ENCODE peak calls at places on chromosomes 12 and 14, in four cellular contexts. One of them, this sample, is unnamed.

GRCh38 chr12:45543887-45544286 is 185.6 kb upstream of the ARID2 start:
- DNase-seq in mesendoderm: peak; percentile 78
- DNase-seq in IMR-90: peak; percentile 87
- DNase-seq in H1: peak; percentile 23
- DNase-seq in this sample: peak; percentile 64

GRCh38 chr14:70052990-70053389 is 135.8 kb downstream of the SLC8A3 start:
- DNase-seq in mesendoderm: peak; percentile 49
- DNase-seq in IMR-90: peak; percentile 28
- DNase-seq in H1: no peak
- DNase-seq in this sample: no peak

GRCh38 chr12:62438098-62438692 is 28.4 kb upstream of the MON2 start:
- DNase-seq in mesendoderm: peak; percentile 59
- DNase-seq in IMR-90: peak; percentile 53
- DNase-seq in H1: no peak
- DNase-seq in this sample: no peak

GRCh38 chr12:89060133-89060532 is 292.2 kb downstream of the DUSP6 start:
- DNase-seq in mesendoderm: peak; percentile 68
- DNase-seq in IMR-90: peak; percentile 12
- DNase-seq in H1: no peak
- DNase-seq in this sample: no peak

GRCh38 chr12:48813464-48814312 is 4.6 kb upstream of the CACNB3 start:
- DNase-seq in mesendoderm: peak; percentile 91
- DNase-seq in IMR-90: peak; percentile 50
- DNase-seq in H1: no peak
- DNase-seq in this sample: peak; percentile 85

GRCh38 chr12:131335456-131335855 is 375.4 kb upstream of the SFSWAP start:
- DNase-seq in mesendoderm: no peak
- DNase-seq in IMR-90: no peak
- DNase-seq in H1: no peak
- DNase-seq in this sample: no peak

GRCh38 chr14:85217412-85217811 is 312.5 kb upstream of the FLRT2 start:
- DNase-seq in mesendoderm: no peak
- DNase-seq in IMR-90: peak; percentile 31
- DNase-seq in H1: no peak
- DNase-seq in this sample: no peak

GRCh38 chr12:52789637-52790426 is 6.1 kb downstream of the KRT3 start:
- DNase-seq in mesendoderm: no peak
- DNase-seq in IMR-90: no peak
- DNase-seq in H1: no peak
- DNase-seq in this sample: peak; percentile 67

GRCh38 chr12:28759334-28759733 is 389.7 kb upstream of the FAR2 start:
- DNase-seq in mesendoderm: peak; percentile 76
- DNase-seq in IMR-90: peak; percentile 51
- DNase-seq in H1: peak; percentile 78
- DNase-seq in this sample: peak; percentile 93

GRCh38 chr14:24172261-24172860 is 481 bp downstream of the REC8 start:
- DNase-seq in mesendoderm: no peak
- DNase-seq in IMR-90: no peak
- DNase-seq in H1: no peak
- DNase-seq in this sample: peak; percentile 39

GRCh38 chr12:114684098-114684869 is at the start of gene TBX3:
- DNase-seq in mesendoderm: peak; percentile 100
- DNase-seq in IMR-90: peak; percentile 99
- DNase-seq in H1: peak; percentile 88
- DNase-seq in this sample: peak; percentile 98

GRCh38 chr12:124713436-124714082 is 146.1 kb upstream of the NCOR2 start:
- DNase-seq in mesendoderm: no peak
- DNase-seq in IMR-90: peak; percentile 89
- DNase-seq in H1: no peak
- DNase-seq in this sample: no peak

GRCh38 chr12:25529738-25530137 is 23.3 kb downstream of the LMNTD1 start:
- DNase-seq in mesendoderm: peak; percentile 13
- DNase-seq in IMR-90: peak; percentile 68
- DNase-seq in H1: no peak
- DNase-seq in this sample: no peak

GRCh38 chr14:90696728-90697127 is 119.5 kb downstream of the TTC7B start:
- DNase-seq in mesendoderm: no peak
- DNase-seq in IMR-90: no peak
- DNase-seq in H1: no peak
- DNase-seq in this sample: no peak

GRCh38 chr14:45134051-45134958 is at the start of gene FKBP3:
- DNase-seq in mesendoderm: peak; percentile 100
- DNase-seq in IMR-90: peak; percentile 99
- DNase-seq in H1: peak; percentile 87
- DNase-seq in this sample: peak; percentile 98

GRCh38 chr12:51460519-51460918 is 35.9 kb downstream of the SLC4A8 start:
- DNase-seq in mesendoderm: no peak
- DNase-seq in IMR-90: peak; percentile 76
- DNase-seq in H1: no peak
- DNase-seq in this sample: no peak

GRCh38 chr12:116483959-116484699 is 75.1 kb upstream of the MAP1LC3B2 start:
- DNase-seq in mesendoderm: no peak
- DNase-seq in IMR-90: no peak
- DNase-seq in H1: no peak
- DNase-seq in this sample: no peak

GRCh38 chr14:67477926-67478915 is 10.3 kb downstream of the TMEM229B start:
- DNase-seq in mesendoderm: no peak
- DNase-seq in IMR-90: no peak
- DNase-seq in H1: no peak
- DNase-seq in this sample: no peak

GRCh38 chr14:93239869-93240677 is 33.0 kb downstream of the UBR7 start:
- DNase-seq in mesendoderm: no peak
- DNase-seq in IMR-90: peak; percentile 89
- DNase-seq in H1: no peak
- DNase-seq in this sample: no peak

GRCh38 chr12:94761559-94761958 is 111.2 kb upstream of the TMCC3 start:
- DNase-seq in mesendoderm: no peak
- DNase-seq in IMR-90: peak; percentile 88
- DNase-seq in H1: no peak
- DNase-seq in this sample: no peak

GRCh38 chr12:128259556-128260070 is 7.4 kb upstream of the TMEM132C start:
- DNase-seq in mesendoderm: peak; percentile 60
- DNase-seq in IMR-90: no peak
- DNase-seq in H1: no peak
- DNase-seq in this sample: peak; percentile 68

GRCh38 chr14:33127531-33127930 is 188.9 kb downstream of the NPAS3 start:
- DNase-seq in mesendoderm: peak; percentile 3
- DNase-seq in IMR-90: no peak
- DNase-seq in H1: no peak
- DNase-seq in this sample: no peak

DNA sequence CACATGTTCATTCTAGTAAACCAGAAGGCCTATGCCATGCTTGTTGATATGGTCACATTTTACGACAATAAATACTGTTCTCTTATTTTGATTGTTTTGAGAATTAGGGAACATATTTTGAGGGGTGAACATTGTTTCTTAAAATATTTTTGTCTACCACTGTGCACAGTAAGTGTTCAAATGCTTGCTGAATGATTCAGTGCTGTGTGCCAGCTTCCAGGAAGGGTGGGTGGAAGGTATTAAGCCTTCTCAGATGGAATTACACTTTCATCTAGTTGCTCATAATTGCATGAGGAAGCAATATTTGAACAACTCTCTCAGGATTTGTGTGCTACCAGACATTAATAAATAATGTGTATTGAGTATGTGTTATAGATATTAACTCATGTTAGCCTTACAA is 15.5 kb upstream of the TMX1 start:
- DNase-seq in mesendoderm: no peak
- DNase-seq in IMR-90: peak; percentile 19
- DNase-seq in H1: no peak
- DNase-seq in this sample: no peak
- H3K56ac ChIP-seq in mesendoderm: no peak overlapping the region
- H3K56ac ChIP-seq in IMR-90: no peak overlapping the region
- H3K56ac ChIP-seq in H1: no peak overlapping the region
- H3K56ac ChIP-seq in this sample: no peak overlapping the region

GRCh38 chr12:108021129-108021528 is 108.0 kb upstream of the WSCD2 start:
- DNase-seq in mesendoderm: no peak
- DNase-seq in IMR-90: no peak
- DNase-seq in H1: no peak
- DNase-seq in this sample: peak; percentile 8

GRCh38 chr12:108021949-108022522 is 107.1 kb upstream of the WSCD2 start:
- DNase-seq in mesendoderm: no peak
- DNase-seq in IMR-90: no peak
- DNase-seq in H1: no peak
- DNase-seq in this sample: no peak

GRCh38 chr12:108017658-108018057 is 111.4 kb upstream of the WSCD2 start:
- DNase-seq in mesendoderm: no peak
- DNase-seq in IMR-90: no peak
- DNase-seq in H1: no peak
- DNase-seq in this sample: peak; percentile 11

GRCh38 chr12:108019862-108020261 is 109.2 kb upstream of the WSCD2 start:
- DNase-seq in mesendoderm: no peak
- DNase-seq in IMR-90: no peak
- DNase-seq in H1: no peak
- DNase-seq in this sample: peak; percentile 20
- H4K5ac ChIP-seq in mesendoderm: no peak overlapping the region
- H4K5ac ChIP-seq in IMR-90: no peak overlapping the region
- H4K5ac ChIP-seq in H1: no peak overlapping the region
- H4K5ac ChIP-seq in this sample: no peak overlapping the region

GRCh38 chr12:102955926-102956737 is 1.3 kb upstream of the ASCL1 start:
- DNase-seq in mesendoderm: no peak
- DNase-seq in IMR-90: no peak
- DNase-seq in H1: no peak
- DNase-seq in this sample: peak; percentile 66

GRCh38 chr12:102958073-102958829 is 777 bp downstream of the ASCL1 start:
- DNase-seq in mesendoderm: peak; percentile 90
- DNase-seq in IMR-90: peak; percentile 19
- DNase-seq in H1: no peak
- DNase-seq in this sample: peak; percentile 90

GRCh38 chr12:102958830-102959176 is 1.3 kb downstream of the ASCL1 start:
- DNase-seq in mesendoderm: no peak
- DNase-seq in IMR-90: no peak
- DNase-seq in H1: no peak
- DNase-seq in this sample: no peak

GRCh38 chr12:102957339-102958050 is at the start of gene ASCL1:
- DNase-seq in mesendoderm: peak; percentile 49
- DNase-seq in IMR-90: peak; percentile 10
- DNase-seq in H1: no peak
- DNase-seq in this sample: peak; percentile 78

GRCh38 chr12:102956738-102957338 is 636 bp upstream of the ASCL1 start:
- DNase-seq in mesendoderm: no peak
- DNase-seq in IMR-90: no peak
- DNase-seq in H1: no peak
- DNase-seq in this sample: no peak
- H3K56ac ChIP-seq in mesendoderm: no peak overlapping the region
- H3K56ac ChIP-seq in IMR-90: no peak overlapping the region
- H3K56ac ChIP-seq in H1: no peak overlapping the region
- H3K56ac ChIP-seq in this sample: no peak overlapping the region

GRCh38 chr14:23028800-23029199 is 5.9 kb downstream of the PSMB5 start:
- DNase-seq in mesendoderm: no peak
- DNase-seq in IMR-90: peak; percentile 61
- DNase-seq in H1: no peak
- DNase-seq in this sample: no peak

GRCh38 chr14:23034498-23035302 is at the start of gene PSMB5:
- DNase-seq in mesendoderm: peak; percentile 99
- DNase-seq in IMR-90: peak; percentile 96
- DNase-seq in H1: peak; percentile 89
- DNase-seq in this sample: peak; percentile 95

GRCh38 chr14:23035303-23036164 is 834 bp upstream of the PSMB5 start:
- DNase-seq in mesendoderm: no peak
- DNase-seq in IMR-90: no peak
- DNase-seq in H1: no peak
- DNase-seq in this sample: no peak

GRCh38 chr14:23033801-23034497 is 751 bp downstream of the PSMB5 start:
- DNase-seq in mesendoderm: no peak
- DNase-seq in IMR-90: no peak
- DNase-seq in H1: no peak
- DNase-seq in this sample: no peak

DNA sequence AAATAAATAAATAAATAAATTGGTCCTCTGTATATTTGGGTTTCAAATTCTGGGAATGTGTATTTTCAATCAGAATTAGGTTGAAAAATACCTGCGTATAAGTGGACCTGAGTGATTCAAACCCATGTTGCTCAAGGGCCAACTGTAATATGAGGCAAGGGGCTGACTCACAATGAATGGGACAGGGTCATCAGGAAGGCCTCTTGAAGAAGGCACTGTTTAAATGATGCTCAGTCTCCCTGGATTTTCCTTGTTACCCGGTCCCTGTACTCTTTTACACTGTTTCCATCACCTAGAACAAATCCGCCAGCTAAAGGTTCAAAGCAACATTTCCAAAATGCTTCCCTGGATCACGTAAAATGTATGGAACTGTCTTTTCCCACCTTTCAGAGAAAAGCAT is 3.8 kb downstream of the PSMB5 start:
- DNase-seq in mesendoderm: no peak
- DNase-seq in IMR-90: peak; percentile 40
- DNase-seq in H1: no peak
- DNase-seq in this sample: no peak
- H4K5ac ChIP-seq in mesendoderm: no peak overlapping the region
- H4K5ac ChIP-seq in IMR-90: no peak overlapping the region
- H4K5ac ChIP-seq in H1: no peak overlapping the region
- H4K5ac ChIP-seq in this sample: no peak overlapping the region

GRCh38 chr12:70774055-70774454 is 136.8 kb upstream of the PTPRB start:
- DNase-seq in mesendoderm: no peak
- DNase-seq in IMR-90: no peak
- DNase-seq in H1: no peak
- DNase-seq in this sample: no peak
- H3K56ac ChIP-seq in mesendoderm: no peak overlapping the region
- H3K56ac ChIP-seq in IMR-90: no peak overlapping the region
- H3K56ac ChIP-seq in H1: no peak overlapping the region
- H3K56ac ChIP-seq in this sample: no peak overlapping the region

DNA sequence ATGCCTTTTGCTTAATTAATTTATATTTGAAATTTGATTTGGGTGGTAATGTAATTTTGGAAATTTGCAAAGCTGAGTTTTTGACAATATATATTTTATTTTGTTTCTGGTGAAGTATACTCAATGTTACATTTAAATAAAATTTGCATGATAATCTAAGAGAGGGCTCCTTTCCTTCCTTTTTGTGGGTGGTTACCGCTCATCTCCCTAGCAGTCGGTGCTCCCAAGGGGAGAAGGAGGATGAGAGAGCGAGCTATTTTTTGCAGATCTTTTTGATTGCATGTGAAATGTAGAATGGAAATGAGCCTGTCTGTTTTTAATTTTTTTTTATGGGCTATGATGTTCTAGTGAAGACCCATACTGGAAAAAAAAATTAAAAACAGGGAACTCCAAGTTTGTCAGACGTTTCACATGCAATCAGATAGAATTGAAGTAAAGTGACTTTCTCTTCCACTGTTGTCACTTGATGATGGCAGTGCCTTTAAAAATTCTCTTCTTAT is 39.8 kb downstream of the MSRB3 start:
- DNase-seq in mesendoderm: no peak
- DNase-seq in IMR-90: no peak
- DNase-seq in H1: no peak
- DNase-seq in this sample: no peak
- H4K5ac ChIP-seq in mesendoderm: no peak overlapping the region
- H4K5ac ChIP-seq in IMR-90: no peak overlapping the region
- H4K5ac ChIP-seq in H1: no peak overlapping the region
- H4K5ac ChIP-seq in this sample: no peak overlapping the region

DNA sequence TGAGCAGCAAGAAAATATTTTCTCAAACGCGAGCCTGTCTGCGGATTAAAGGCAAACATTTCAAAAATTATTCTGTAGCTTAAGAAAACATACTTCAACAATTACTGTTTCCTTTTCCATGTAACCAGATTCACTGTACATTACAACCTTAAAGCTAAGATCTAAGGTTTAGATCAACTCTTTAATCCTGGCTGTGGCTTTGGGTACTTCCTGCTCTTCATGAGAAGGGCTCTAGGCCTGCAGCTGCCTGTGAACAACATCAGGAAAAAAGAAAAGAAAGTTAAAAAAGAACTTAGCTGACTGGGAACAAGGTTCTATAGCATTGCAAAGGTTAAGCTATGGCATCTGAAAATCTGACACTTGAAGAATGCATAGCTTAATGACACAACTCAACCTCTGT is 21.4 kb upstream of the PIWIL1 start:
- DNase-seq in mesendoderm: no peak
- DNase-seq in IMR-90: no peak
- DNase-seq in H1: no peak
- DNase-seq in this sample: no peak
- H3K56ac ChIP-seq in mesendoderm: no peak overlapping the region
- H3K56ac ChIP-seq in IMR-90: no peak overlapping the region
- H3K56ac ChIP-seq in H1: no peak overlapping the region
- H3K56ac ChIP-seq in this sample: no peak overlapping the region